ENCODE peak calls at places on chromosomes 4 and X, in ten cellular contexts. P is GM12865, W is ascending aorta, V is tibial nerve, J is GM13977, C is astrocyte of the cerebellum, R is IMR-90, O is HepG2, N is HFF-Myc, X is K562. G is an unnamed sample.

GRCh38 chr4:3868146-3868840 is 102.1 kb downstream of the ADRA2C start:
- DNase-seq in P (no peak), W (no peak), V (no peak), J (no peak), C (no peak), R (peak), O (no peak), N (peak), X (peak), G (no peak)

GRCh38 chr4:13797061-13797460 is 169.5 kb upstream of the BOD1L1 start:
- DNase-seq in P (no peak), W (no peak), V (no peak), J (no peak), C (no peak), R (no peak), O (no peak), N (no peak), X (no peak), G (no peak)

GRCh38 chr4:3302164-3302785 is 9.5 kb downstream of the RGS12 start:
- DNase-seq in P (peak), W (no peak), V (no peak), J (peak), C (no peak), R (no peak), O (no peak), N (no peak), X (no peak), G (no peak)

GRCh38 chr4:85603437-85604336 is 128.7 kb downstream of the ARHGAP24 start:
- DNase-seq in P (peak), W (no peak), V (no peak), J (peak), C (no peak), R (no peak), O (no peak), N (peak), X (no peak), G (no peak)

GRCh38 chr4:137263206-137263605 is 269.1 kb downstream of the PCDH18 start:
- DNase-seq in P (no peak), W (no peak), V (no peak), J (no peak), C (no peak), R (no peak), O (no peak), N (no peak), X (no peak), G (no peak)

GRCh38 chr4:25306658-25307057 is 5.9 kb upstream of the ZCCHC4 start:
- DNase-seq in P (no peak), W (no peak), V (no peak), J (no peak), C (no peak), R (no peak), O (no peak), N (no peak), X (peak), G (no peak)

GRCh38 chr4:10605056-10605455 is 79.5 kb downstream of the CLNK start:
- DNase-seq in P (no peak), W (no peak), V (no peak), J (no peak), C (no peak), R (peak), O (no peak), N (no peak), X (no peak), G (no peak)

GRCh38 chrX:10190367-10190766 is 33.6 kb downstream of the CLCN4 start:
- DNase-seq in P (peak), W (no peak), V (no peak), J (peak), C (peak), R (peak), O (peak), N (peak), X (peak), G (peak)

GRCh38 chr4:164748375-164748774 is 5.6 kb upstream of the SMIM31 start:
- DNase-seq in P (no peak), W (no peak), V (no peak), J (peak), C (peak), R (peak), O (peak), N (no peak), X (peak), G (no peak)

GRCh38 chr4:184315675-184316359 is 98.1 kb upstream of the ENPP6 start:
- DNase-seq in P (no peak), W (no peak), V (no peak), J (no peak), C (no peak), R (no peak), O (no peak), N (no peak), X (no peak), G (no peak)

GRCh38 chrX:105313596-105313995 is 93.1 kb upstream of the TEX13A start:
- DNase-seq in P (no peak), W (no peak), V (no peak), J (no peak), C (no peak), R (no peak), O (no peak), N (no peak), X (no peak), G (no peak)

GRCh38 chr4:14196141-14196540 is 568.6 kb upstream of the BOD1L1 start:
- DNase-seq in P (peak), W (no peak), V (no peak), J (no peak), C (peak), R (peak), O (no peak), N (no peak), X (peak), G (peak)

DNA sequence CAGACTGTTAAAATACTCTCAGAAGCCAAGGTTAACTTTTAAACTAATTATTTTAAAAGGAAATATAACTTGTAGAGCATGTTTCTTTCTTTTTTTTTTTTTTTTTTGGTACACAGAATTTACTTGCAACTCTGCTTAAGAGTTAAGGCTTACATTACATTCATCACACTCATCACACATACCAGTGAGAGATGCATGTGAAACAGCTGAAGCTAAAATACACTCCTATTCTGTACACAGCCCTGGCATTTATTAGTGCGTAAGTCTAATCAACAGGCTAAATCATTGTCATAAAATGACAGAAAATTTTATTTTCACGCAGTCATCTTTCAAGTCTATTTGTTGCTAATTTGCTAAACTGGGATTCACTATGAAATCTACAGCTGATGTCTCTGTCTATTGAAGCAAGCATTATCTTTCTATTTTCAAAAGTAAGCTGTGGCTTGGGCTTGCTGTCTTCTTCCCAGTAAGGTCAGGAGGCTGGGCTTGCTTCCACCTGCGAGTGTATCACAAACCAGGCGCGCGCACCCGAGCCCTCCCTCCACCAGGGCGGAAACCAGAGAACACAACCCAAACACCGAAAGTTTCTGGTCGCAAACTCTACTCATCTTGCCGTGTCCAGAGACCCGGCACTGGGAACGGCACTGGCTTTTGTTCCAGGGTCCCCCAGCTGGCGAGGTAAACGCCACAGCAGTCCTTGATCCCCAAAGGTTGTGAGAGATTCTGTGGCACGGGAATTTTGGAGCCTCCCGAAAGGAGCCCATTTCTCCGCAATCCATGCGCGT is 3.9 kb downstream of the MAML3 start:
- DNase-seq in P (peak), W (no peak), V (peak), J (peak), C (no peak), R (peak), O (no peak), N (no peak), X (peak), G (peak)
- TF ChIP-seq CTCF in P (no peak), W (peak), V (peak), J (no peak), C (peak), R (no peak), O (no peak), N (peak), X (no peak), G (no peak)

GRCh38 chr4:146585761-146586333 is 52.8 kb upstream of the POU4F2 start:
- DNase-seq in P (no peak), W (no peak), V (no peak), J (no peak), C (no peak), R (peak), O (no peak), N (no peak), X (no peak), G (no peak)

GRCh38 chr4:146577111-146577510 is 55.4 kb upstream of the SLC10A7 start:
- DNase-seq in P (no peak), W (no peak), V (no peak), J (no peak), C (peak), R (peak), O (no peak), N (no peak), X (no peak), G (no peak)

GRCh38 chr4:146582864-146583263 is 55.8 kb upstream of the POU4F2 start:
- DNase-seq in P (no peak), W (no peak), V (no peak), J (no peak), C (no peak), R (no peak), O (no peak), N (no peak), X (peak), G (no peak)
- TF ChIP-seq CTCF in P (no peak), W (no peak), V (no peak), J (no peak), C (no peak), R (no peak), O (peak), N (no peak), X (no peak), G (no peak)

DNA sequence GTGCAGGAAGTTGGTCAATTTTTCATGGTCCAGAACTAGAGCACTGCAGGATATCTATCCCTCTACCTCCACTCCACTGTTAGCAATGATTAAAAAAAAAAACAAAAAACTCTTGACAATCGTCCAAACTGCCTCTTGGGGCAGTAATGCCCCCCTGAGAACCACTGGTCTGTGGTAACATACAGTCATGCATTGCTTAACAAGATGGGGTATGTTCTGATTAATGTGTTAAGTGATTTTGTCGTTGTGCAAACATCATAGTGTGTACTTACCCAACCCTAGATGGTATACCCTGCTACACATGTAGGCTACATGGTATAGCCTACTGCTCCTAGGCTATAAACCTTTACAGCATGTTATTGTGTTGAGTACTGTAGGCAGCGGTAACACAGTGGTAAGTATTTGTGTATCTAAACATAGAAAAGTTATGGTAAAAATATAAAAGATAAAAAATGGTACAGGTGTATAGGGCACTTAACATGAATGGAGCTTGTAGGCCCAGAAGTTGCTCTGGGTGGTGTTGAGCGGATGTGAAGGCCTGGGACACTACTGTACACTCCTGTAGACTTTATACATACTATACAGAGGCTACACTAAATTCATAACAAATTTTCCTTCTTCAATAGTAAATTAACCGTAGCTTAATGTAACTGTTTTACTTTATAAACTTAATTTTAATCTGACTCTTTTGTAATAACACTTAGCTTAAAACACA is 34.1 kb downstream of the ART3 start:
- DNase-seq in P (peak), W (no peak), V (no peak), J (no peak), C (no peak), R (no peak), O (peak), N (no peak), X (peak), G (no peak)
- TF ChIP-seq CTCF in P (no peak), W (no peak), V (no peak), J (no peak), C (no peak), R (no peak), O (no peak), N (no peak), X (peak), G (no peak)

DNA sequence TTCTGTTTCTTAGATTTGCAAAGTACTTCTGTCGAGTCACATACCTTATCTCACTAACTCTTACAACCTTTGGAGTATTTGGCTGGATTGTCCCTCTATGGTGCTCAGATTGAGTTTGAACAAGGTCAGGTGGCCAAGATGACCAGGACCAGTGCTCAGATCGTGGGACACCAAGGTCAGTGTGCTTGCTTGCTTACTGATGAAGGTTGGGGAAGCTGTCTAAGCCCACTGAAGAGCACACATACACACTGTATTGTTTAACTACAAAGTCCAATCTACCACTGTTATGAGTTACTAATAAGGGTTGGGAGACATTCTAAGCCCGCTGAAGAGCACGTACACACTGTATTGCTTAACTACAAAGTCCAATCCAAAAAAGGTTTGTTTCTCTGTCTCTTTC is 53.7 kb downstream of the TAB3 start:
- DNase-seq in P (no peak), W (no peak), V (no peak), J (no peak), C (no peak), R (no peak), O (peak), N (no peak), X (no peak), G (no peak)
- TF ChIP-seq CTCF in P (no peak), W (no peak), V (no peak), J (no peak), C (no peak), R (no peak), O (no peak), N (no peak), X (no peak), G (no peak)

DNA sequence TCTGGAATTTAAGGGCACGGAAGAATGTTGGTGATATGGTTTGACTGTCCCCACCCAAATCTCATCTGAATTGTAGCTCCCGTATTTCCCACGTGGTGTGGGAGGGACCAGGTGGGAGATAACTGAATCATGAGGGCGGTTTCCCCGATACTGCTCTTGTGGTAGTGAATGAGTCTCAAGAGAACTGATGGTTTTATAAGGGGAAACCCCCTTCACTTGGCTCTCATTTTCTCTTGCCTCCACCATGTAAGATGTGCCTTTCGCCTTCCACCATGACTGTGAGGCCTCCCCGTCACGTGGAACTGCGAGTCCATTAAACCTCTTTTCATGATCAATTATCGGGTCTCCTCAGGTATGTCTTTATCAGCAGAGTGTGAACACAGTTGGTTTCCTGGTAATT is 25.6 kb upstream of the DHRSX start:
- DNase-seq in P (peak), W (no peak), V (no peak), J (no peak), C (no peak), R (no peak), O (no peak), N (no peak), X (no peak), G (no peak)
- TF ChIP-seq CTCF in P (no peak), W (no peak), V (no peak), J (no peak), C (no peak), R (no peak), O (no peak), N (no peak), X (no peak), G (no peak)

GRCh38 chr4:189285377-189285776 is 655.3 kb upstream of the FRG1 start:
- DNase-seq in P (no peak), W (no peak), V (no peak), J (no peak), C (no peak), R (no peak), O (no peak), N (no peak), X (no peak), G (no peak)
- TF ChIP-seq CTCF in P (no peak), W (no peak), V (no peak), J (no peak), C (no peak), R (no peak), O (no peak), N (no peak), X (no peak), G (no peak)

GRCh38 chrX:39161856-39162255 is 360.6 kb downstream of the MID1IP1 start:
- DNase-seq in P (no peak), W (no peak), V (no peak), J (no peak), C (no peak), R (no peak), O (no peak), N (no peak), X (no peak), G (no peak)

GRCh38 chrX:39164212-39164611 is 363.0 kb downstream of the MID1IP1 start:
- DNase-seq in P (no peak), W (no peak), V (no peak), J (no peak), C (no peak), R (no peak), O (no peak), N (no peak), X (no peak), G (no peak)

GRCh38 chrX:39165185-39165584 is 363.9 kb downstream of the MID1IP1 start:
- DNase-seq in P (no peak), W (no peak), V (no peak), J (no peak), C (no peak), R (no peak), O (no peak), N (no peak), X (no peak), G (no peak)

GRCh38 chrX:39163585-39163984 is 362.3 kb downstream of the MID1IP1 start:
- DNase-seq in P (no peak), W (no peak), V (no peak), J (no peak), C (no peak), R (no peak), O (no peak), N (no peak), X (no peak), G (no peak)

DNA sequence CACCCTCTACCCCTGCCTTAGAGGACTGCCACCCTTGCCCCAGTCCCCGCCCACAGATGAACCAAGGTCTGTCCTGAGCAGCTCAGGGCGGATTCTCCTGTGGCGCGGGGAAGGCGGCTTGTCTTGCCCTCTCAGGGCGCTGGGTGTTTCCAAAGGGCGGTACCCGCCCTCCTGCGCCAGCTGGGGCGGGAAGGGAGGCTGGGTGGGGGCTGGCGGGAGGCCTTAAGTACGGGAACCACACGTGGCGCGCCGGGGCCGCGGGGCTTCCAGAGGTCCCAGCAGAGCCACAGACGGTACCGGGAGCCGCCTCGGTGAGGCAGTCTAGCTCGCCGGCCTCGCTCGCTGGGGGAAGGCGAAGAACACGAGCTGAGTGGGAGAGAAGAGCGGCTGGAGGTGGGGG is 361.1 kb downstream of the MID1IP1 start:
- DNase-seq in P (peak), W (no peak), V (no peak), J (no peak), C (no peak), R (no peak), O (no peak), N (no peak), X (no peak), G (no peak)
- TF ChIP-seq CTCF in P (peak), W (peak), V (no peak), J (peak), C (no peak), R (no peak), O (no peak), N (no peak), X (no peak), G (no peak)

G was measured in Calu3.